ENCODE peak calls at places on chromosome 12, in seven cellular contexts. Z, L, G, E, R, I and V are unnamed samples.
A peak's percentile ranks its signal among the peaks of the same experiment; 100 is the strongest.

GRCh38 chr12:4997939-4998338 is 45.7 kb upstream of the KCNA5 start:
- DNase-seq in R (peak; percentile 62), I (peak; percentile 75), Z (no peak), E (no peak), G (peak; percentile 61), L (no peak), V (peak; percentile 82)

GRCh38 chr12:15818418-15818817 is 29.2 kb upstream of the EPS8 start:
- DNase-seq in Z (no peak), R (no peak), G (no peak), L (no peak), E (no peak), I (no peak), V (peak; percentile 15)

GRCh38 chr12:78887444-78887843 is 22.9 kb downstream of the SYT1 start:
- DNase-seq in L (no peak), G (no peak), I (no peak), R (no peak), E (no peak), Z (no peak), V (no peak)

GRCh38 chr12:1936406-1937320 is 18.2 kb upstream of the CACNA2D4 start:
- DNase-seq in L (peak; percentile 80), E (no peak), R (peak; percentile 58), G (peak; percentile 68), Z (peak; percentile 87), I (no peak), V (peak; percentile 72)

GRCh38 chr12:57766464-57767311 is at the start of gene CYP27B1:
- DNase-seq in I (no peak), Z (peak; percentile 20), R (peak; percentile 47), E (peak; percentile 85), G (peak; percentile 44), L (peak; percentile 64), V (no peak)

GRCh38 chr12:6765634-6766581 is at the start of gene PTMS:
- DNase-seq in R (peak; percentile 95), L (peak; percentile 84), E (peak; percentile 93), Z (peak; percentile 69), G (peak; percentile 95), I (peak; percentile 59), V (peak; percentile 98)

GRCh38 chr12:129911437-129912049 is 7.7 kb upstream of the TMEM132D start:
- DNase-seq in G (peak; percentile 75), R (peak; percentile 14), L (peak; percentile 57), E (no peak), I (no peak), Z (peak; percentile 64), V (peak; percentile 27)

GRCh38 chr12:95790025-95790911 is at the start of gene NTN4:
- DNase-seq in R (no peak), L (peak; percentile 65), I (no peak), Z (peak; percentile 47), E (no peak), G (peak; percentile 33), V (peak; percentile 39)

GRCh38 chr12:132496710-132497109 is 6.8 kb downstream of the FBRSL1 start:
- DNase-seq in I (no peak), L (no peak), Z (no peak), G (no peak), R (no peak), E (no peak), V (no peak)

GRCh38 chr12:14843425-14843887 is at the start of gene ART4:
- DNase-seq in I (no peak), G (no peak), E (no peak), R (peak; percentile 55), L (peak; percentile 46), Z (no peak), V (no peak)

GRCh38 chr12:85688837-85689236 is 147.4 kb downstream of the RASSF9 start:
- DNase-seq in E (no peak), L (no peak), I (no peak), R (peak; percentile 35), Z (no peak), G (peak; percentile 39), V (peak; percentile 7)

GRCh38 chr12:67366530-67367196 is 97.5 kb downstream of the CAND1 start:
- DNase-seq in Z (no peak), E (no peak), I (peak; percentile 96), L (no peak), G (peak; percentile 73), R (peak; percentile 53), V (peak; percentile 64)

GRCh38 chr12:98618952-98619351 is 25.5 kb downstream of the SLC25A3 start:
- DNase-seq in G (peak; percentile 78), Z (no peak), E (no peak), I (no peak), L (no peak), R (peak; percentile 84), V (peak; percentile 82)

GRCh38 chr12:18250313-18250916 is 10.9 kb upstream of the PIK3C2G start:
- DNase-seq in G (peak; percentile 87), Z (no peak), I (no peak), E (no peak), L (no peak), R (peak; percentile 85), V (peak; percentile 84)

GRCh38 chr12:24014240-24014639 is 64.8 kb upstream of the SOX5 start:
- DNase-seq in E (no peak), Z (no peak), R (no peak), I (no peak), L (no peak), G (no peak), V (no peak)

GRCh38 chr12:132161046-132161781 is 17.0 kb downstream of the NOC4L start:
- DNase-seq in L (no peak), R (peak; percentile 72), G (peak; percentile 86), I (no peak), E (no peak), Z (no peak), V (peak; percentile 63)

GRCh38 chr12:64627781-64628180 is 17.5 kb downstream of the RASSF3 start:
- DNase-seq in I (no peak), R (peak; percentile 85), G (peak; percentile 83), L (no peak), E (no peak), Z (no peak), V (peak; percentile 89)

GRCh38 chr12:111268738-111269572 is 99.9 kb downstream of the PHETA1 start:
- DNase-seq in I (no peak), Z (no peak), E (no peak), R (no peak), L (no peak), G (peak; percentile 11), V (peak; percentile 16)

GRCh38 chr12:121800694-121801600 is 2.9 kb upstream of the SETD1B start:
- DNase-seq in E (peak; percentile 76), L (peak; percentile 88), R (peak; percentile 85), G (peak; percentile 90), I (no peak), Z (peak; percentile 76), V (peak; percentile 84)

GRCh38 chr12:57604454-57605307 is at the start of gene DTX3:
- DNase-seq in I (no peak), G (peak; percentile 44), Z (peak; percentile 83), R (no peak), L (no peak), E (no peak), V (peak; percentile 39)

GRCh38 chr12:131222271-131223139 is 268.8 kb downstream of the ADGRD1 start:
- DNase-seq in R (no peak), G (no peak), I (no peak), Z (no peak), L (no peak), E (no peak), V (no peak)

GRCh38 chr12:110731479-110731878 is 11.2 kb downstream of the PPP1CC start:
- DNase-seq in G (no peak), I (no peak), L (no peak), E (no peak), Z (no peak), R (no peak), V (no peak)

GRCh38 chr12:19992311-19992710 is 376.0 kb upstream of the PDE3A start:
- DNase-seq in G (no peak), R (no peak), I (no peak), Z (no peak), E (no peak), L (no peak), V (no peak)

DNA sequence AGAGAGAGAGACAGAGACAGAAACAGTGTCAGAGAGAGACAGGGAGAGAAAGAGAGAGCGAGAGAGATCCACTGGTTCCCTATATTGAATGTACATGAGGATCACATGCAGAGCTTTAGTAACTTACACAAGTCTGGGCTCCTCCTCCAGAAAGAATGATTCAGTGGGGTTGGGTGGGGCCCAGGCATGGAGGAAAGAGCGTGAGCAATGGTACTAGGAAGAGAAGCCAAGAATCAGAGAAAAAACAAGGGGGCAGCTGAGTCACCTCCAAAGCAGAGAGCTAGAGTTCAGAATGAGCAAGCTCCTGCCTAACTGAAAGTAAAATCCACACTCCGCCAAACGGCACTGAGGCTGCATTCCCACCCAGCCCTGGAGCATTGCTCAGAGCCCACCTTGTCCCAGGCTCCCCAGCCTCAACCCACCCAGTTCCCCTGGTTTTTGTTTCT is 670.1 kb upstream of the TBX3 start:
- DNase-seq in L (no peak), I (peak; percentile 91), G (peak; percentile 98), R (peak; percentile 96), E (peak; percentile 82), Z (peak; percentile 17), V (peak; percentile 96)
- H3K4me3 ChIP-seq in L (peak overlapping the region; percentile 25), I (peak overlapping the region; percentile 39), G (peak overlapping the region; percentile 59), R (peak overlapping the region; percentile 58), E (peak overlapping the region; percentile 21), Z (no peak overlapping the region), V (peak overlapping the region; percentile 35)

DNA sequence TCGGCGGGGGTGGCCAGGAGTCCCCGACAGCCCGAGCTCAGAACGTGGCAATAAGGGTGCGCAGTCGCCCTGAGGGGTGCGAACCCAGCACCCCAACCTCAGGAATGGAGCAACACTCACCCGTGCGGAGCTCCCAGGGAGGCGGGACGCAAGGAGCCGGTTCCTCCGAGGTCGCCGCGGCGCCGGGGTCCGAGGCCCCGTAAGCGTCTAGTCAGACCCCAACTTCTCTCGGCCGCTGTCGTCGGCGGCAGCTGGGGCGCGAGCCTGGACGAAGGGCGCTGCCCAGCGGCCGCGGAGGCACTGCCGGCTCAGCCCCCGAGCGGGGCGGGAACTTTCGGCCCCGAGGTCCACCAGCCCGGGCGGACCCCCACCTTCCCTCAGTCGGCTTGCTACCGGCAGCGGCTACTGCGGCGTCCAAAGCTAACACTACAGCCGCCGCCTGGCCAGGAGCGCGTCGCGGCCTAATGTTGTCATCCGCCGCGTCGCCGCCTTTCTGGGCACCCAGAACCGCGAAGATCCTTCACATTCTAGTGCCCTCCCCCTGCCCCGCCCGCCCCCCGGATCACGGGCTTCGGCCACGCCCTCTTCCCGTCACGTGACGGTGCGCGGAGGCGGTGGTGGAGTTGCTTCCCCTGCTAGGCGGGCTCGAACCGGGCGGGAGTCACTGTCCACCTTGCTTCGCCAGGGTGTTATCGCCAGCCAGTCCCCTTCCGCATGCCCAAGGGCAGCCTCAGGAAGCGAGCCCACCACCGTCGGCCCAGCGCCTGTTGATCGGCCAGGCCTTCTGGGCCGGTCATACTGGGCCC is at the start of gene OSBPL8:
- DNase-seq in L (peak; percentile 97), G (peak; percentile 91), I (peak; percentile 58), Z (peak; percentile 96), R (peak; percentile 89), E (peak; percentile 91), V (peak; percentile 93)
- TF ChIP-seq CTCF in L (peak; percentile 36), G (peak; percentile 6), I (peak; percentile 9), Z (no peak), R (no peak), E (peak; percentile 41), V (no peak)

GRCh38 chr12:22529281-22530060 is 14.9 kb downstream of the C2CD5 start:
- DNase-seq in I (no peak), L (no peak), G (peak; percentile 58), Z (no peak), E (no peak), R (peak; percentile 38), V (peak; percentile 71)
- H3K4me3 ChIP-seq in I (no peak overlapping the region), L (no peak overlapping the region), G (no peak overlapping the region), Z (no peak overlapping the region), E (no peak overlapping the region), R (no peak overlapping the region), V (no peak overlapping the region)

DNA sequence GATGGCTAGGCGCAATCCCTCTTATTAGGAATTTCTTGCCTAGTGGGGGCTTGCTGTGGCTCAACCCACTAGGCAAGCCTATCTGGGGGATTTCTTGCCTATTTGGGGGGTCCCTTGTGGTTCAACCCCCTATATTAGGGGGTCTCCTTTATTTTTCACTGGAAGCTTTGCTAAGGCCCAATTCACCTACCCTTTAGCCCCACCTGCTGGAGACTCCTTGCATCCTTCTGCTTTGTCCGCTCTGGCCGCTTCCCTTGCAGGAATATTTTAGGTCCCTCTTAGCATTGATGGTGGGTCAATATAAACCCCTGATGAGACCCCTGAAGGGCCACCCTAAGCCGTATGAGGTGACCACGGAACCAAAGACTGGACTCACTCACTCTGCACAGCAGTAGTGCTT is 1552.1 kb downstream of the AACS start:
- DNase-seq in I (no peak), E (no peak), Z (peak; percentile 18), R (peak; percentile 19), G (no peak), L (no peak), V (no peak)
- TF ChIP-seq CTCF in I (peak; percentile 51), E (peak; percentile 25), Z (no peak), R (peak; percentile 41), G (no peak), L (peak; percentile 20), V (no peak)